ENCODE peak calls at places on chromosomes 16 and 17, in seven cellular contexts. U, A, L, P, E, W and M are unnamed samples.
A peak's percentile ranks its signal among the peaks of the same experiment; 100 is the strongest.

GRCh38 chr17:49996495-49997255 is 1.7 kb upstream of the DLX3 start:
- DNase-seq in A (peak; percentile 55), U (peak; percentile 74), P (no peak), E (peak; percentile 70), W (no peak), L (peak; percentile 76), M (peak; percentile 6)

GRCh38 chr17:82443465-82444283 is 6.9 kb downstream of the CYBC1 start:
- DNase-seq in A (no peak), P (no peak), L (no peak), E (no peak), U (no peak), W (no peak), M (no peak)

GRCh38 chr17:81130385-81131288 is 34.7 kb upstream of the PVALEF start:
- DNase-seq in U (peak; percentile 85), L (no peak), W (no peak), A (no peak), E (no peak), P (no peak), M (no peak)

GRCh38 chr17:75273968-75274708 is 3.1 kb upstream of the MIF4GD start:
- DNase-seq in U (no peak), E (no peak), A (no peak), P (peak; percentile 75), W (no peak), L (no peak), M (peak; percentile 20)

GRCh38 chr17:32912218-32912897 is 15.6 kb upstream of the TMEM98 start:
- DNase-seq in A (no peak), W (no peak), L (peak; percentile 86), E (no peak), U (peak; percentile 79), P (peak; percentile 77), M (no peak)

GRCh38 chr17:68248886-68249872 is 1.3 kb downstream of the AMZ2 start:
- DNase-seq in W (peak; percentile 76), L (no peak), A (no peak), U (no peak), E (no peak), P (no peak), M (peak; percentile 87)

GRCh38 chr17:74194682-74195081 is 8.8 kb upstream of the RPL38 start:
- DNase-seq in L (no peak), P (no peak), W (no peak), U (no peak), E (no peak), A (no peak), M (no peak)

GRCh38 chr17:31581022-31581483 is 189.6 kb downstream of the RAB11FIP4 start:
- DNase-seq in W (no peak), E (no peak), U (no peak), P (peak; percentile 88), L (peak; percentile 88), A (no peak), M (peak; percentile 59)

GRCh38 chr17:41683441-41684007 is 5.2 kb upstream of the EIF1 start:
- DNase-seq in A (no peak), L (no peak), U (peak; percentile 32), E (no peak), W (no peak), P (no peak), M (no peak)

GRCh38 chr16:51392651-51393187 is 241.6 kb upstream of the SALL1 start:
- DNase-seq in U (no peak), P (peak; percentile 92), E (no peak), L (peak; percentile 33), A (no peak), W (no peak), M (no peak)

GRCh38 chr17:78174870-78175642 is 6.7 kb downstream of the SYNGR2 start:
- DNase-seq in L (no peak), E (no peak), P (no peak), U (peak; percentile 76), W (no peak), A (no peak), M (no peak)

GRCh38 chr17:62675260-62675659 is 47.8 kb downstream of the MRC2 start:
- DNase-seq in P (peak; percentile 66), W (no peak), U (no peak), E (no peak), A (no peak), L (no peak), M (no peak)

GRCh38 chr17:27888072-27888471 is 5.1 kb downstream of the LYRM9 start:
- DNase-seq in U (no peak), E (no peak), W (no peak), L (no peak), P (no peak), A (no peak), M (peak; percentile 15)

GRCh38 chr17:7404737-7405412 is 978 bp upstream of the TMEM256 start:
- DNase-seq in E (no peak), U (peak; percentile 69), A (peak; percentile 78), L (peak; percentile 64), P (no peak), W (no peak), M (no peak)

GRCh38 chr17:61757168-61757567 is 106.2 kb downstream of the BRIP1 start:
- DNase-seq in W (no peak), P (no peak), L (no peak), E (no peak), U (no peak), A (no peak), M (no peak)

GRCh38 chr17:81558941-81559806 is 7.0 kb upstream of the FAAP100 start:
- DNase-seq in P (no peak), L (no peak), U (no peak), A (no peak), W (no peak), E (no peak), M (peak; percentile 62)

GRCh38 chr17:70060415-70060814 is 14.6 kb upstream of the KCNJ16 start:
- DNase-seq in W (no peak), A (no peak), U (no peak), L (no peak), P (peak; percentile 39), E (no peak), M (no peak)

GRCh38 chr16:31403590-31404352 is 10.6 kb downstream of the ITGAD start:
- DNase-seq in U (no peak), P (no peak), E (no peak), A (no peak), W (no peak), L (no peak), M (no peak)

GRCh38 chr17:45837187-45837586 is 7.5 kb upstream of the SPPL2C start:
- DNase-seq in P (no peak), L (no peak), E (no peak), W (no peak), A (no peak), U (no peak), M (no peak)

GRCh38 chr17:14301761-14302401 is 1.0 kb downstream of the HS3ST3B1 start:
- DNase-seq in A (peak; percentile 36), P (peak; percentile 54), U (peak; percentile 61), L (peak; percentile 60), W (no peak), E (peak; percentile 68), M (peak; percentile 54)

GRCh38 chr17:80821546-80821945 is 170.1 kb upstream of the CHMP6 start:
- DNase-seq in E (no peak), L (no peak), A (no peak), U (peak; percentile 24), W (no peak), P (no peak), M (no peak)